ENCODE peak calls at places on chromosomes 2 and 18, in eight cellular contexts. One of them, this sample, is unnamed.

GRCh38 chr2:16653799-16654198 is 11.8 kb downstream of the CYRIA start:
- DNase-seq in small intestine: no peak
- DNase-seq in PC-9: no peak
- DNase-seq in lower lobe of right lung: no peak
- DNase-seq in effector memory CD4-positive, alpha-beta T cell: no peak
- DNase-seq in tibial artery: no peak
- DNase-seq in neuronal stem cell: no peak
- DNase-seq in thoracic aorta: no peak
- DNase-seq in this sample: no peak

GRCh38 chr2:30265441-30266015 is 34.2 kb downstream of the LBH start:
- DNase-seq in lower lobe of right lung: no peak
- DNase-seq in effector memory CD4-positive, alpha-beta T cell: no peak
- DNase-seq in PC-9: no peak
- DNase-seq in tibial artery: no peak
- DNase-seq in thoracic aorta: no peak
- DNase-seq in small intestine: no peak
- DNase-seq in neuronal stem cell: no peak
- DNase-seq in this sample: peak; percentile 92

GRCh38 chr18:23599809-23600208 is 13.5 kb upstream of the NPC1 start:
- DNase-seq in tibial artery: no peak
- DNase-seq in neuronal stem cell: no peak
- DNase-seq in lower lobe of right lung: no peak
- DNase-seq in thoracic aorta: no peak
- DNase-seq in effector memory CD4-positive, alpha-beta T cell: no peak
- DNase-seq in PC-9: no peak
- DNase-seq in small intestine: no peak
- DNase-seq in this sample: no peak

GRCh38 chr2:98664323-98664722 is 55.9 kb downstream of the UNC50 start:
- DNase-seq in thoracic aorta: no peak
- DNase-seq in tibial artery: no peak
- DNase-seq in lower lobe of right lung: no peak
- DNase-seq in effector memory CD4-positive, alpha-beta T cell: peak; percentile 26
- DNase-seq in PC-9: peak; percentile 60
- DNase-seq in neuronal stem cell: no peak
- DNase-seq in small intestine: peak; percentile 62
- DNase-seq in this sample: peak; percentile 32

GRCh38 chr2:208252766-208253492 is 1.9 kb downstream of the IDH1 start:
- DNase-seq in thoracic aorta: no peak
- DNase-seq in lower lobe of right lung: no peak
- DNase-seq in neuronal stem cell: no peak
- DNase-seq in tibial artery: no peak
- DNase-seq in PC-9: no peak
- DNase-seq in effector memory CD4-positive, alpha-beta T cell: no peak
- DNase-seq in small intestine: peak; percentile 80
- DNase-seq in this sample: no peak

GRCh38 chr18:26227051-26227672 is 917 bp downstream of the TAF4B start:
- DNase-seq in thoracic aorta: no peak
- DNase-seq in PC-9: no peak
- DNase-seq in small intestine: no peak
- DNase-seq in lower lobe of right lung: no peak
- DNase-seq in neuronal stem cell: no peak
- DNase-seq in tibial artery: no peak
- DNase-seq in effector memory CD4-positive, alpha-beta T cell: no peak
- DNase-seq in this sample: no peak

GRCh38 chr18:48036191-48036590 is 105.7 kb upstream of the SMAD2 start:
- DNase-seq in tibial artery: peak; percentile 68
- DNase-seq in lower lobe of right lung: peak; percentile 28
- DNase-seq in PC-9: no peak
- DNase-seq in effector memory CD4-positive, alpha-beta T cell: no peak
- DNase-seq in small intestine: no peak
- DNase-seq in neuronal stem cell: no peak
- DNase-seq in thoracic aorta: no peak
- DNase-seq in this sample: no peak

GRCh38 chr2:65939687-65940086 is 495.2 kb upstream of the MEIS1 start:
- DNase-seq in tibial artery: no peak
- DNase-seq in lower lobe of right lung: no peak
- DNase-seq in thoracic aorta: no peak
- DNase-seq in PC-9: no peak
- DNase-seq in small intestine: no peak
- DNase-seq in neuronal stem cell: no peak
- DNase-seq in effector memory CD4-positive, alpha-beta T cell: no peak
- DNase-seq in this sample: no peak

GRCh38 chr2:141824790-141825189 is 306.0 kb downstream of the LRP1B start:
- DNase-seq in neuronal stem cell: no peak
- DNase-seq in effector memory CD4-positive, alpha-beta T cell: no peak
- DNase-seq in tibial artery: no peak
- DNase-seq in small intestine: no peak
- DNase-seq in lower lobe of right lung: no peak
- DNase-seq in thoracic aorta: no peak
- DNase-seq in PC-9: no peak
- DNase-seq in this sample: no peak

GRCh38 chr18:22439447-22439846 is 21.7 kb upstream of the CTAGE1 start:
- DNase-seq in PC-9: no peak
- DNase-seq in neuronal stem cell: no peak
- DNase-seq in small intestine: no peak
- DNase-seq in lower lobe of right lung: no peak
- DNase-seq in effector memory CD4-positive, alpha-beta T cell: no peak
- DNase-seq in tibial artery: no peak
- DNase-seq in thoracic aorta: no peak
- DNase-seq in this sample: peak; percentile 53

GRCh38 chr2:73739101-73739500 is 2.0 kb upstream of the TPRKB start:
- DNase-seq in PC-9: no peak
- DNase-seq in thoracic aorta: no peak
- DNase-seq in effector memory CD4-positive, alpha-beta T cell: no peak
- DNase-seq in lower lobe of right lung: no peak
- DNase-seq in small intestine: no peak
- DNase-seq in tibial artery: peak; percentile 12
- DNase-seq in neuronal stem cell: no peak
- DNase-seq in this sample: no peak

GRCh38 chr2:155310589-155310988 is 612.1 kb downstream of the KCNJ3 start:
- DNase-seq in effector memory CD4-positive, alpha-beta T cell: no peak
- DNase-seq in lower lobe of right lung: no peak
- DNase-seq in PC-9: no peak
- DNase-seq in tibial artery: no peak
- DNase-seq in neuronal stem cell: peak; percentile 17
- DNase-seq in thoracic aorta: no peak
- DNase-seq in small intestine: peak; percentile 18
- DNase-seq in this sample: no peak

GRCh38 chr2:37780097-37780676 is 108.7 kb upstream of the CDC42EP3 start:
- DNase-seq in lower lobe of right lung: no peak
- DNase-seq in effector memory CD4-positive, alpha-beta T cell: no peak
- DNase-seq in small intestine: no peak
- DNase-seq in neuronal stem cell: no peak
- DNase-seq in PC-9: no peak
- DNase-seq in tibial artery: no peak
- DNase-seq in thoracic aorta: no peak
- DNase-seq in this sample: no peak

GRCh38 chr18:48919547-48919946 is 31.2 kb downstream of the SMAD7 start:
- DNase-seq in lower lobe of right lung: no peak
- DNase-seq in PC-9: no peak
- DNase-seq in neuronal stem cell: no peak
- DNase-seq in small intestine: no peak
- DNase-seq in effector memory CD4-positive, alpha-beta T cell: no peak
- DNase-seq in thoracic aorta: no peak
- DNase-seq in tibial artery: peak; percentile 57
- DNase-seq in this sample: peak; percentile 45

GRCh38 chr2:52416340-52416739 is 1351.3 kb upstream of the CHAC2 start:
- DNase-seq in small intestine: no peak
- DNase-seq in PC-9: no peak
- DNase-seq in effector memory CD4-positive, alpha-beta T cell: no peak
- DNase-seq in lower lobe of right lung: no peak
- DNase-seq in tibial artery: no peak
- DNase-seq in thoracic aorta: no peak
- DNase-seq in neuronal stem cell: no peak
- DNase-seq in this sample: no peak

GRCh38 chr18:47931707-47932103 is 1.2 kb upstream of the SMAD2 start:
- DNase-seq in neuronal stem cell: no peak
- DNase-seq in PC-9: peak; percentile 35
- DNase-seq in effector memory CD4-positive, alpha-beta T cell: peak; percentile 15
- DNase-seq in thoracic aorta: no peak
- DNase-seq in tibial artery: no peak
- DNase-seq in small intestine: peak; percentile 8
- DNase-seq in lower lobe of right lung: no peak
- DNase-seq in this sample: no peak

GRCh38 chr2:234240917-234241316 is 190.4 kb downstream of the SPP2 start:
- DNase-seq in effector memory CD4-positive, alpha-beta T cell: no peak
- DNase-seq in neuronal stem cell: no peak
- DNase-seq in PC-9: no peak
- DNase-seq in small intestine: no peak
- DNase-seq in lower lobe of right lung: no peak
- DNase-seq in tibial artery: no peak
- DNase-seq in thoracic aorta: no peak
- DNase-seq in this sample: peak; percentile 62

GRCh38 chr2:159185401-159186130 is 100.9 kb downstream of the WDSUB1 start:
- DNase-seq in small intestine: peak; percentile 54
- DNase-seq in lower lobe of right lung: no peak
- DNase-seq in tibial artery: no peak
- DNase-seq in PC-9: no peak
- DNase-seq in neuronal stem cell: no peak
- DNase-seq in effector memory CD4-positive, alpha-beta T cell: no peak
- DNase-seq in thoracic aorta: no peak
- DNase-seq in this sample: peak; percentile 82

GRCh38 chr2:166351319-166351718 is 24.4 kb downstream of the SCN9A start:
- DNase-seq in effector memory CD4-positive, alpha-beta T cell: no peak
- DNase-seq in lower lobe of right lung: no peak
- DNase-seq in neuronal stem cell: no peak
- DNase-seq in small intestine: no peak
- DNase-seq in tibial artery: no peak
- DNase-seq in thoracic aorta: no peak
- DNase-seq in PC-9: no peak
- DNase-seq in this sample: peak; percentile 43

GRCh38 chr2:23435250-23436035 is 50.5 kb downstream of the KLHL29 start:
- DNase-seq in PC-9: no peak
- DNase-seq in thoracic aorta: no peak
- DNase-seq in effector memory CD4-positive, alpha-beta T cell: no peak
- DNase-seq in lower lobe of right lung: no peak
- DNase-seq in neuronal stem cell: no peak
- DNase-seq in tibial artery: no peak
- DNase-seq in small intestine: no peak
- DNase-seq in this sample: no peak

DNA sequence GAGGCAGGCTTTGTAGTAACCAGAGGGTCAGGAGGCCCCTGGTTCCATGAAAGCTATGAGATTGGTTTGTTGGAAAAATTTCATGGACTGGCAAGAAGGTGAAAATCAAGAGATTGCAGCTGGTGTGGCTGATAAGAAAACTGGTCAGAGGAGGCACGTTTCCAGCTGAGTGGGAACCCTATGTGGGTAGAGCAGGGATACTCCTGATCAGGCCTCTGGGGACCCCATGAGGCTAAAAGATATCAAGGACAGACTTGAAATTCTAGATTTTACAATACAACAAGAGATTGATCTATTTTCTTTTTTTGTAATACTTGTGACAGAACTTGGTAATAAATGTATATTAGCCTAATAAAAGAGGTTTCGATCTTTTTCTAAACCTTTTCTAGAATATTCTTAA is 1615.1 kb downstream of the DPP10 start:
- DNase-seq in effector memory CD4-positive, alpha-beta T cell: no peak
- DNase-seq in lower lobe of right lung: no peak
- DNase-seq in neuronal stem cell: no peak
- DNase-seq in thoracic aorta: no peak
- DNase-seq in tibial artery: no peak
- DNase-seq in small intestine: no peak
- DNase-seq in PC-9: no peak
- DNase-seq in this sample: no peak
- H3K9me3 ChIP-seq in effector memory CD4-positive, alpha-beta T cell: no peaks in the 10 kb centered on the region
- H3K9me3 ChIP-seq in lower lobe of right lung: no peaks in the 10 kb centered on the region
- H3K9me3 ChIP-seq in neuronal stem cell: no peaks in the 10 kb centered on the region
- H3K9me3 ChIP-seq in thoracic aorta: no peaks in the 10 kb centered on the region
- H3K9me3 ChIP-seq in tibial artery: no peaks in the 10 kb centered on the region
- H3K9me3 ChIP-seq in small intestine: peaks cover 1% of the 10 kb centered on the region
- H3K9me3 ChIP-seq in PC-9: no peaks in the 10 kb centered on the region
- H3K9me3 ChIP-seq in this sample: peaks cover 2% of the 10 kb centered on the region

GRCh38 chr2:44305882-44306281 is 30.6 kb downstream of the SLC3A1 start:
- DNase-seq in thoracic aorta: no peak
- DNase-seq in neuronal stem cell: no peak
- DNase-seq in small intestine: no peak
- DNase-seq in lower lobe of right lung: no peak
- DNase-seq in tibial artery: no peak
- DNase-seq in PC-9: no peak
- DNase-seq in effector memory CD4-positive, alpha-beta T cell: no peak
- DNase-seq in this sample: no peak

GRCh38 chr2:44315945-44316344 is 40.7 kb downstream of the SLC3A1 start:
- DNase-seq in lower lobe of right lung: no peak
- DNase-seq in PC-9: no peak
- DNase-seq in tibial artery: no peak
- DNase-seq in thoracic aorta: no peak
- DNase-seq in effector memory CD4-positive, alpha-beta T cell: no peak
- DNase-seq in small intestine: no peak
- DNase-seq in neuronal stem cell: no peak
- DNase-seq in this sample: no peak

GRCh38 chr2:44314354-44314753 is 39.1 kb downstream of the SLC3A1 start:
- DNase-seq in small intestine: no peak
- DNase-seq in PC-9: no peak
- DNase-seq in neuronal stem cell: no peak
- DNase-seq in lower lobe of right lung: no peak
- DNase-seq in tibial artery: no peak
- DNase-seq in effector memory CD4-positive, alpha-beta T cell: no peak
- DNase-seq in thoracic aorta: no peak
- DNase-seq in this sample: no peak

DNA sequence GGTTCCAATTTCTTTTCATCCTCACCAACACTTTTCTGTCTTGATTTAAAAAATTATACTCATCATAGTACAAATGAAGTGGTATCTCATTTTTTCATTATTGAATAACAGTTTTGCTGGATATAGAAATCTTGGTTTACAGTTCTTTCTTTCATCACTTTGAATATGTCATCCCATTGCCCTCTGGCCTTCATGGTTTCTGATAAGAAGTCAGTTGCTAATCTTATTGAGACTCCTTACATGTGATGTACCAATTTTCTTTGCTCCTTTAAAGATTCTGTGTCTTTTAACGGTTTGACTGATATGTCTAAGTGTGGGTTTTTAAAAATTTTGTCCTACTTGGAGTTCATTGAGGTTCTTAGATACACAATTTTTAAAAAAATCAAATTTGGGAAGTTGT is 35.0 kb downstream of the SLC3A1 start:
- DNase-seq in small intestine: no peak
- DNase-seq in tibial artery: no peak
- DNase-seq in PC-9: no peak
- DNase-seq in neuronal stem cell: no peak
- DNase-seq in thoracic aorta: no peak
- DNase-seq in effector memory CD4-positive, alpha-beta T cell: no peak
- DNase-seq in lower lobe of right lung: no peak
- DNase-seq in this sample: no peak
- H3K9me3 ChIP-seq in small intestine: no peaks in the 10 kb centered on the region
- H3K9me3 ChIP-seq in tibial artery: peaks cover 19% of the 10 kb centered on the region
- H3K9me3 ChIP-seq in PC-9: peaks cover 24% of the 10 kb centered on the region
- H3K9me3 ChIP-seq in neuronal stem cell: peaks cover 33% of the 10 kb centered on the region
- H3K9me3 ChIP-seq in thoracic aorta: peaks cover 25% of the 10 kb centered on the region
- H3K9me3 ChIP-seq in effector memory CD4-positive, alpha-beta T cell: peaks cover 7% of the 10 kb centered on the region
- H3K9me3 ChIP-seq in lower lobe of right lung: peaks cover 31% of the 10 kb centered on the region
- H3K9me3 ChIP-seq in this sample: peaks cover 10% of the 10 kb centered on the region

GRCh38 chr2:150355440-150355839 is 132.0 kb downstream of the RND3 start:
- DNase-seq in PC-9: no peak
- DNase-seq in neuronal stem cell: no peak
- DNase-seq in tibial artery: no peak
- DNase-seq in thoracic aorta: no peak
- DNase-seq in effector memory CD4-positive, alpha-beta T cell: no peak
- DNase-seq in small intestine: no peak
- DNase-seq in lower lobe of right lung: no peak
- DNase-seq in this sample: no peak
- H3K9me3 ChIP-seq in PC-9: no peaks in the 10 kb centered on the region
- H3K9me3 ChIP-seq in neuronal stem cell: no peaks in the 10 kb centered on the region
- H3K9me3 ChIP-seq in tibial artery: no peaks in the 10 kb centered on the region
- H3K9me3 ChIP-seq in thoracic aorta: no peaks in the 10 kb centered on the region
- H3K9me3 ChIP-seq in effector memory CD4-positive, alpha-beta T cell: no peaks in the 10 kb centered on the region
- H3K9me3 ChIP-seq in small intestine: no peaks in the 10 kb centered on the region
- H3K9me3 ChIP-seq in lower lobe of right lung: no peaks in the 10 kb centered on the region
- H3K9me3 ChIP-seq in this sample: no peaks in the 10 kb centered on the region

GRCh38 chr2:26080356-26080755 is 46.5 kb downstream of the RAB10 start:
- DNase-seq in effector memory CD4-positive, alpha-beta T cell: no peak
- DNase-seq in small intestine: no peak
- DNase-seq in lower lobe of right lung: no peak
- DNase-seq in tibial artery: no peak
- DNase-seq in neuronal stem cell: no peak
- DNase-seq in thoracic aorta: no peak
- DNase-seq in PC-9: no peak
- DNase-seq in this sample: no peak
- H3K9me3 ChIP-seq in effector memory CD4-positive, alpha-beta T cell: no peaks in the 10 kb centered on the region
- H3K9me3 ChIP-seq in small intestine: no peaks in the 10 kb centered on the region
- H3K9me3 ChIP-seq in lower lobe of right lung: peaks cover 5% of the 10 kb centered on the region
- H3K9me3 ChIP-seq in tibial artery: no peaks in the 10 kb centered on the region
- H3K9me3 ChIP-seq in neuronal stem cell: peaks cover 33% of the 10 kb centered on the region
- H3K9me3 ChIP-seq in thoracic aorta: no peaks in the 10 kb centered on the region
- H3K9me3 ChIP-seq in PC-9: peaks cover 6% of the 10 kb centered on the region
- H3K9me3 ChIP-seq in this sample: no peaks in the 10 kb centered on the region